ENCODE peak calls at places on chromosomes 2 and 18, in seven cellular contexts. Q, K, C, A, G, Z and D are unnamed samples.

GRCh38 chr18:49161627-49162026 is 210.9 kb upstream of the SMAD7 start:
- DNase-seq in A (no peak), Z (no peak), Q (no peak), K (no peak), C (no peak), G (peak; percentile 89), D (peak; percentile 95)

GRCh38 chr18:3246636-3247242 is 862 bp upstream of the MYL12A start:
- DNase-seq in A (peak; percentile 31), K (no peak), G (no peak), C (no peak), Z (peak; percentile 66), Q (no peak), D (no peak)

GRCh38 chr2:75577280-75577679 is 16.5 kb upstream of the EVA1A start:
- DNase-seq in Q (peak; percentile 73), K (no peak), C (no peak), Z (no peak), G (no peak), A (no peak), D (no peak)

GRCh38 chr18:76756491-76757288 is 65.7 kb upstream of the ZNF236 start:
- DNase-seq in Z (no peak), C (no peak), G (no peak), Q (no peak), K (no peak), A (no peak), D (peak; percentile 45)

GRCh38 chr18:6414723-6415362 is at the start of gene L3MBTL4:
- DNase-seq in C (no peak), K (no peak), Q (no peak), G (no peak), A (peak; percentile 70), Z (peak; percentile 74), D (no peak)

GRCh38 chr2:54360055-54360792 is 95.9 kb upstream of the SPTBN1 start:
- DNase-seq in K (peak; percentile 94), Q (peak; percentile 22), Z (no peak), C (peak; percentile 63), A (peak; percentile 24), G (peak; percentile 79), D (peak; percentile 80)

GRCh38 chr2:73896362-73897239 is 3.8 kb downstream of the ACTG2 start:
- DNase-seq in Q (no peak), K (no peak), Z (no peak), C (no peak), G (peak; percentile 97), A (no peak), D (peak; percentile 58)

GRCh38 chr18:8882632-8883408 is 177.5 kb downstream of the MTCL1 start:
- DNase-seq in K (peak; percentile 7), Z (peak; percentile 86), A (no peak), Q (peak; percentile 74), C (peak; percentile 29), G (no peak), D (no peak)

GRCh38 chr18:10851824-10852225 is 297.5 kb downstream of the PIEZO2 start:
- DNase-seq in Q (peak; percentile 39), K (peak; percentile 70), Z (no peak), G (peak; percentile 45), C (no peak), A (no peak), D (peak; percentile 80)

GRCh38 chr2:15506231-15506819 is 54.8 kb downstream of the NBAS start:
- DNase-seq in Q (peak; percentile 10), C (no peak), K (no peak), Z (no peak), G (peak; percentile 34), A (no peak), D (peak; percentile 22)

GRCh38 chr18:59634096-59634495 is 63.1 kb downstream of the CCBE1 start:
- DNase-seq in A (no peak), Z (no peak), K (no peak), C (no peak), G (peak; percentile 40), Q (no peak), D (no peak)

GRCh38 chr2:165794520-165794882 is 454 bp upstream of the GALNT3 start:
- DNase-seq in C (no peak), Q (peak; percentile 77), Z (peak; percentile 83), K (no peak), A (peak; percentile 50), G (peak; percentile 49), D (peak; percentile 17)

GRCh38 chr2:238116298-238117198 is 16.4 kb downstream of the ESPNL start:
- DNase-seq in G (no peak), A (no peak), C (peak; percentile 4), Z (peak; percentile 30), Q (no peak), K (no peak), D (no peak)

GRCh38 chr2:169928463-169928864 is 101.2 kb downstream of the UBR3 start:
- DNase-seq in C (no peak), G (peak; percentile 40), Z (no peak), K (peak; percentile 58), A (no peak), Q (peak; percentile 53), D (peak; percentile 70)

GRCh38 chr2:208251098-208251497 is 3.8 kb downstream of the IDH1 start:
- DNase-seq in Z (no peak), Q (no peak), G (no peak), A (no peak), C (no peak), K (no peak), D (no peak)

GRCh38 chr2:181309576-181309975 is 147.6 kb upstream of the ITGA4 start:
- DNase-seq in C (no peak), G (no peak), A (no peak), Q (no peak), Z (no peak), K (no peak), D (no peak)

GRCh38 chr18:76388891-76389423 is 106.1 kb downstream of the ZNF516 start:
- DNase-seq in Q (no peak), G (no peak), C (no peak), A (no peak), K (no peak), Z (no peak), D (no peak)

DNA sequence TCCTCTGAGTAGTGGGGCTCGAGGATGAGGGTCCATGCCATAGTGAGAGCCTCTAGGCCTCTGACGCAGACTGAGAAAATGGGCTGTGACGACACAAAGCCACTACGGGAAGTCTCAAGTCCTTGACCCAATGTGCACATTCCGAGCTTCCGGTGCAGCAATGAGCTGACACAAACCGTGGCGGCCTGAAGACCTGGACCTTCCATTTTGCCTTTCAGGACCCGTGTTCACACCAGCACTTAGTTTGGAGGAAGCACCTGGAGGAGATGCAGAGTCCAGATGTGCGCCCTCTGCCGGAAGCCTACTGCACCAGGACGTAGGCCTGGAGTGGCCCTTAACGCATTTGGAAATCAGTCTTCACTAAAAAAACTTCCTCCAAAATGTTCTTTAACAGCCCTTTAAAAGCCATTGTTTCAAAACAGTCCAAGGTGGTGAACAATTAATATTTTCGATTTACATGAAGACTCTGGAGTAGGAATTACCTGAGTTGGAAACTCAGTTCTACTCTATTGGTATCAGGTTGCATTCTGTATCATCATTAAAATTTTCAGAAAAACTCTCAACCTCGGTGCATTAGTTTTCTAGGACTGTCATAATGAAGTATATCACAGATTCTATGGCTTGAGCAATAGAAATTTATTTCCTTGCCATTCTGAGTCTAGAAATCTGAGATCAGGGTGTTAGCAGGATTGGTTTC is 33.9 kb downstream of the BMP10 start:
- DNase-seq in A (peak; percentile 70), Q (peak; percentile 40), Z (peak; percentile 92), K (peak; percentile 73), G (peak; percentile 23), C (no peak), D (peak; percentile 61)
- TF ChIP-seq CTCF in A (peak; percentile 57), Q (peak; percentile 85), Z (peak; percentile 90), K (peak; percentile 60), G (peak; percentile 20), C (no peak), D (peak; percentile 67)

GRCh38 chr2:162013514-162014205 is 60.4 kb downstream of the DPP4 start:
- DNase-seq in K (peak; percentile 58), A (no peak), Z (no peak), C (no peak), G (no peak), Q (no peak), D (no peak)
- H3K4me3 ChIP-seq in K (no peak overlapping the region), A (no peak overlapping the region), Z (no peak overlapping the region), C (no peak overlapping the region), G (no peak overlapping the region), Q (no peak overlapping the region), D (no peak overlapping the region)

GRCh38 chr2:72821118-72821517 is 4.7 kb downstream of the EXOC6B start:
- DNase-seq in Q (no peak), Z (no peak), K (no peak), G (no peak), C (no peak), A (no peak), D (no peak)

GRCh38 chr2:72819501-72819900 is 6.3 kb downstream of the EXOC6B start:
- DNase-seq in Z (no peak), G (peak; percentile 5), C (no peak), Q (no peak), K (no peak), A (no peak), D (no peak)

GRCh38 chr2:72810165-72810564 is 15.7 kb downstream of the EXOC6B start:
- DNase-seq in Q (no peak), K (no peak), G (no peak), C (no peak), Z (no peak), A (no peak), D (no peak)

GRCh38 chr2:72813841-72814240 is 12.0 kb downstream of the EXOC6B start:
- DNase-seq in K (peak; percentile 50), Z (no peak), G (peak; percentile 59), A (no peak), C (no peak), Q (peak; percentile 65), D (peak; percentile 16)

DNA sequence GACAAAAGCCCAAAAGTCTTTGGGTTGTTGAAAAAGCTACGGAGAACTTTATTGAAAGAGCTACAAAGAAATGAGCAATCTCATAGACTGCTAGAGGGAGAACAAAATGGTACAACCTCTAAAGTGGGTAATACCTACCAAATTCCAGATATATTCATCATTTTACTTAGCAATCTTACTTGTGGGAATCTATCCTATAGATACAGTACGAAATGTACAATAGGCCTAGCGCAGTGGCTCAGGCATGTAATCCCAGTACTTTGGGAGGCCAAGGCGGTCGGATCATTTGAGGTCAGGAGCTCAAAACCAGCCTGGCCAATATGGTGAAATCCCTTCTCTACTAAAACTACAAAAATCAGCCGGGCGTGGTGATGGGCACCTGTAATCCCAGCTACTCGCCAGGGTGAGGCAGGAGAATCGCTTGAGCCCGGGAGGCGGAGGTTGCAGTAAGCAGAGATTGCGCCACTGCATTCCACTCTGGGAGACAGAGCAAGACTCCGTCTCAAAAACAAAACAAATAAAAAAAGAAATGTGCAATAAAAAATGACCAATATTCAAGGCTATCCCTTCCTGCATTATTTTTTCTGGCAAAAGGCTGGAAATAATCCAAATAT is 10.1 kb downstream of the EXOC6B start:
- DNase-seq in C (no peak), A (no peak), K (no peak), Q (peak; percentile 17), G (no peak), Z (peak; percentile 86), D (peak; percentile 66)
- TF ChIP-seq CTCF in C (no peak), A (no peak), K (no peak), Q (no peak), G (no peak), Z (peak; percentile 64), D (peak; percentile 38)

DNA sequence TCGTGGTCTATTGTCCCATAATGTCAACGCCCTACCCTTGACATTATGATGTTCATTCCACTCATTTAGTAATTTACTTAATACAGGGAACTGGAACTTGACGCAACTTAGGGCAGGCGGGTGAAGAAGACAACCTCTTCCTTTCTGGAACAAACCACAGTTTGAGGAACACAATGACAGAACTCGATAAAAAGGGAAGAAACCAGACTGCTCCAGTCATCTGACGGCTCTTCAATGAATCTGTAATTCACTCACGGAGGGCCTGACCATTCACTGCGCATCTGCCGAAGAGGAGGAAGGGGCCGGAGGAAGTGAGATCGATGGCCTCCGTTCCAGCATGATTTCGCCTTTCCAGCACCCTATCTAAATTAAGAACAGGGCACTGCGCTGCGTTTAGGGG is 83.2 kb downstream of the BCL2 start:
- DNase-seq in A (no peak), K (no peak), Z (no peak), G (no peak), C (no peak), Q (no peak), D (no peak)
- H3K4me3 ChIP-seq in A (no peak overlapping the region), K (no peak overlapping the region), Z (no peak overlapping the region), G (no peak overlapping the region), C (no peak overlapping the region), Q (no peak overlapping the region), D (no peak overlapping the region)